ENCODE peak calls at places on chromosome 5, in nine cellular contexts. One of them, this sample, is unnamed.

GRCh38 chr5:1540831-1541661 is 17.3 kb upstream of the LPCAT1 start:
- DNase-seq in H9: no peak
- DNase-seq in uterus: peak; percentile 9
- DNase-seq in mammary epithelial cell: no peak
- DNase-seq in IMR-90: no peak
- DNase-seq in tibial artery: peak; percentile 56
- DNase-seq in PC-9: no peak
- DNase-seq in psoas muscle: no peak
- DNase-seq in kidney: no peak
- DNase-seq in this sample: peak; percentile 64

GRCh38 chr5:110414360-110414759 is 312.1 kb downstream of the TMEM232 start:
- DNase-seq in psoas muscle: no peak
- DNase-seq in mammary epithelial cell: no peak
- DNase-seq in H9: no peak
- DNase-seq in tibial artery: no peak
- DNase-seq in kidney: no peak
- DNase-seq in IMR-90: peak; percentile 10
- DNase-seq in uterus: no peak
- DNase-seq in PC-9: no peak
- DNase-seq in this sample: no peak

GRCh38 chr5:56543431-56544385 is 271.6 kb upstream of the MAP3K1 start:
- DNase-seq in PC-9: peak; percentile 97
- DNase-seq in psoas muscle: no peak
- DNase-seq in IMR-90: peak; percentile 68
- DNase-seq in H9: no peak
- DNase-seq in uterus: no peak
- DNase-seq in tibial artery: no peak
- DNase-seq in kidney: no peak
- DNase-seq in mammary epithelial cell: peak; percentile 87
- DNase-seq in this sample: no peak

GRCh38 chr5:93588586-93589347 is 5.7 kb downstream of the NR2F1 start:
- DNase-seq in IMR-90: peak; percentile 59
- DNase-seq in tibial artery: no peak
- DNase-seq in uterus: no peak
- DNase-seq in psoas muscle: no peak
- DNase-seq in mammary epithelial cell: no peak
- DNase-seq in PC-9: no peak
- DNase-seq in H9: peak; percentile 25
- DNase-seq in kidney: peak; percentile 74
- DNase-seq in this sample: no peak

GRCh38 chr5:134438268-134438622 is 26.6 kb upstream of the CDKN2AIPNL start:
- DNase-seq in uterus: no peak
- DNase-seq in PC-9: no peak
- DNase-seq in mammary epithelial cell: peak; percentile 40
- DNase-seq in kidney: no peak
- DNase-seq in IMR-90: peak; percentile 90
- DNase-seq in psoas muscle: peak; percentile 54
- DNase-seq in H9: no peak
- DNase-seq in tibial artery: no peak
- DNase-seq in this sample: no peak

GRCh38 chr5:87899109-87900100 is 369.2 kb downstream of the TMEM161B start:
- DNase-seq in kidney: no peak
- DNase-seq in mammary epithelial cell: no peak
- DNase-seq in tibial artery: no peak
- DNase-seq in H9: no peak
- DNase-seq in IMR-90: no peak
- DNase-seq in PC-9: no peak
- DNase-seq in psoas muscle: peak; percentile 19
- DNase-seq in uterus: peak; percentile 54
- DNase-seq in this sample: no peak

GRCh38 chr5:7501066-7501465 is 105.1 kb downstream of the ADCY2 start:
- DNase-seq in IMR-90: no peak
- DNase-seq in H9: no peak
- DNase-seq in uterus: no peak
- DNase-seq in mammary epithelial cell: no peak
- DNase-seq in PC-9: no peak
- DNase-seq in tibial artery: no peak
- DNase-seq in psoas muscle: no peak
- DNase-seq in kidney: no peak
- DNase-seq in this sample: no peak

GRCh38 chr5:71632168-71632567 is 45.0 kb downstream of the MCCC2 start:
- DNase-seq in psoas muscle: no peak
- DNase-seq in uterus: no peak
- DNase-seq in PC-9: peak; percentile 55
- DNase-seq in H9: no peak
- DNase-seq in kidney: no peak
- DNase-seq in mammary epithelial cell: no peak
- DNase-seq in IMR-90: no peak
- DNase-seq in tibial artery: no peak
- DNase-seq in this sample: no peak

GRCh38 chr5:34001231-34001935 is 6.5 kb downstream of the AMACR start:
- DNase-seq in uterus: no peak
- DNase-seq in mammary epithelial cell: no peak
- DNase-seq in PC-9: no peak
- DNase-seq in tibial artery: no peak
- DNase-seq in kidney: no peak
- DNase-seq in H9: no peak
- DNase-seq in IMR-90: peak; percentile 61
- DNase-seq in psoas muscle: no peak
- DNase-seq in this sample: no peak

GRCh38 chr5:180161420-180162303 is 47.3 kb downstream of the RASGEF1C start:
- DNase-seq in kidney: peak; percentile 65
- DNase-seq in uterus: no peak
- DNase-seq in IMR-90: no peak
- DNase-seq in H9: peak; percentile 48
- DNase-seq in mammary epithelial cell: no peak
- DNase-seq in psoas muscle: no peak
- DNase-seq in PC-9: no peak
- DNase-seq in tibial artery: peak; percentile 59
- DNase-seq in this sample: peak; percentile 70

GRCh38 chr5:80711938-80712337 is 57.2 kb upstream of the DHFR start:
- DNase-seq in tibial artery: no peak
- DNase-seq in PC-9: no peak
- DNase-seq in IMR-90: peak; percentile 34
- DNase-seq in mammary epithelial cell: peak; percentile 10
- DNase-seq in kidney: no peak
- DNase-seq in H9: peak; percentile 67
- DNase-seq in uterus: no peak
- DNase-seq in psoas muscle: no peak
- DNase-seq in this sample: no peak

GRCh38 chr5:108560581-108560980 is 178.7 kb upstream of the FBXL17 start:
- DNase-seq in uterus: no peak
- DNase-seq in tibial artery: no peak
- DNase-seq in mammary epithelial cell: no peak
- DNase-seq in IMR-90: peak; percentile 98
- DNase-seq in kidney: no peak
- DNase-seq in H9: no peak
- DNase-seq in psoas muscle: peak; percentile 41
- DNase-seq in PC-9: no peak
- DNase-seq in this sample: no peak

GRCh38 chr5:172773481-172774469 is 2.8 kb upstream of the DUSP1 start:
- DNase-seq in PC-9: no peak
- DNase-seq in IMR-90: peak; percentile 51
- DNase-seq in mammary epithelial cell: peak; percentile 24
- DNase-seq in psoas muscle: no peak
- DNase-seq in H9: no peak
- DNase-seq in uterus: peak; percentile 70
- DNase-seq in tibial artery: peak; percentile 68
- DNase-seq in kidney: no peak
- DNase-seq in this sample: no peak

GRCh38 chr5:71922584-71923106 is 184.6 kb upstream of the MAP1B start:
- DNase-seq in PC-9: peak; percentile 92
- DNase-seq in H9: peak; percentile 37
- DNase-seq in psoas muscle: no peak
- DNase-seq in mammary epithelial cell: peak; percentile 92
- DNase-seq in tibial artery: no peak
- DNase-seq in kidney: no peak
- DNase-seq in IMR-90: peak; percentile 64
- DNase-seq in uterus: no peak
- DNase-seq in this sample: no peak

GRCh38 chr5:78985407-78986223 is 505 bp upstream of the ARSB start:
- DNase-seq in IMR-90: peak; percentile 64
- DNase-seq in psoas muscle: peak; percentile 18
- DNase-seq in H9: peak; percentile 46
- DNase-seq in PC-9: no peak
- DNase-seq in tibial artery: peak; percentile 70
- DNase-seq in kidney: no peak
- DNase-seq in mammary epithelial cell: peak; percentile 39
- DNase-seq in uterus: peak; percentile 38
- DNase-seq in this sample: peak; percentile 50

GRCh38 chr5:10831416-10831815 is 70.4 kb upstream of the DAP start:
- DNase-seq in tibial artery: no peak
- DNase-seq in PC-9: no peak
- DNase-seq in kidney: no peak
- DNase-seq in uterus: no peak
- DNase-seq in H9: no peak
- DNase-seq in mammary epithelial cell: no peak
- DNase-seq in IMR-90: peak; percentile 95
- DNase-seq in psoas muscle: no peak
- DNase-seq in this sample: no peak

GRCh38 chr5:180642181-180643140 is 6.9 kb downstream of the FLT4 start:
- DNase-seq in uterus: no peak
- DNase-seq in mammary epithelial cell: no peak
- DNase-seq in H9: no peak
- DNase-seq in PC-9: no peak
- DNase-seq in psoas muscle: no peak
- DNase-seq in kidney: no peak
- DNase-seq in tibial artery: peak; percentile 39
- DNase-seq in IMR-90: no peak
- DNase-seq in this sample: peak; percentile 48

GRCh38 chr5:154593091-154593490 is 115.1 kb upstream of the HAND1 start:
- DNase-seq in IMR-90: peak; percentile 56
- DNase-seq in uterus: no peak
- DNase-seq in PC-9: no peak
- DNase-seq in psoas muscle: no peak
- DNase-seq in kidney: no peak
- DNase-seq in tibial artery: no peak
- DNase-seq in mammary epithelial cell: peak; percentile 38
- DNase-seq in H9: no peak
- DNase-seq in this sample: no peak

GRCh38 chr5:149962601-149963300 is 2.2 kb downstream of the SLC26A2 start:
- DNase-seq in PC-9: no peak
- DNase-seq in uterus: no peak
- DNase-seq in kidney: no peak
- DNase-seq in tibial artery: no peak
- DNase-seq in psoas muscle: no peak
- DNase-seq in H9: no peak
- DNase-seq in mammary epithelial cell: no peak
- DNase-seq in IMR-90: no peak
- DNase-seq in this sample: no peak
- H3K9me3 ChIP-seq in PC-9: no peaks in the 10 kb centered on the region
- H3K9me3 ChIP-seq in uterus: no peaks in the 10 kb centered on the region
- H3K9me3 ChIP-seq in kidney: no peaks in the 10 kb centered on the region
- H3K9me3 ChIP-seq in tibial artery: no peaks in the 10 kb centered on the region
- H3K9me3 ChIP-seq in psoas muscle: no peaks in the 10 kb centered on the region
- H3K9me3 ChIP-seq in H9: no peaks in the 10 kb centered on the region
- H3K9me3 ChIP-seq in mammary epithelial cell: no peaks in the 10 kb centered on the region
- H3K9me3 ChIP-seq in IMR-90: no peaks in the 10 kb centered on the region
- H3K9me3 ChIP-seq in this sample: no peaks in the 10 kb centered on the region

GRCh38 chr5:14420136-14420808 is 161.3 kb upstream of the OTULINL start:
- DNase-seq in psoas muscle: no peak
- DNase-seq in H9: no peak
- DNase-seq in kidney: no peak
- DNase-seq in mammary epithelial cell: peak; percentile 37
- DNase-seq in tibial artery: no peak
- DNase-seq in PC-9: no peak
- DNase-seq in IMR-90: peak; percentile 53
- DNase-seq in uterus: no peak
- DNase-seq in this sample: no peak
- H3K4me1 ChIP-seq in psoas muscle: no peaks in the 10 kb centered on the region
- H3K4me1 ChIP-seq in H9: peaks cover 7% of the 10 kb centered on the region
- H3K4me1 ChIP-seq in kidney: peaks cover 2% of the 10 kb centered on the region
- H3K4me1 ChIP-seq in mammary epithelial cell: peaks cover 20% of the 10 kb centered on the region
- H3K4me1 ChIP-seq in tibial artery: no peaks in the 10 kb centered on the region
- H3K4me1 ChIP-seq in PC-9: no peaks in the 10 kb centered on the region
- H3K4me1 ChIP-seq in IMR-90: peaks cover 28% of the 10 kb centered on the region
- H3K4me1 ChIP-seq in uterus: no peaks in the 10 kb centered on the region
- H3K4me1 ChIP-seq in this sample: no peaks in the 10 kb centered on the region

GRCh38 chr5:2876183-2876582 is 124.7 kb upstream of the IRX2 start:
- DNase-seq in uterus: no peak
- DNase-seq in psoas muscle: no peak
- DNase-seq in tibial artery: no peak
- DNase-seq in PC-9: no peak
- DNase-seq in IMR-90: no peak
- DNase-seq in mammary epithelial cell: no peak
- DNase-seq in H9: peak; percentile 14
- DNase-seq in kidney: no peak
- DNase-seq in this sample: no peak
- H3K9me3 ChIP-seq in uterus: no peaks in the 10 kb centered on the region
- H3K9me3 ChIP-seq in psoas muscle: peaks cover 6% of the 10 kb centered on the region
- H3K9me3 ChIP-seq in tibial artery: no peaks in the 10 kb centered on the region
- H3K9me3 ChIP-seq in PC-9: peaks cover 22% of the 10 kb centered on the region
- H3K9me3 ChIP-seq in IMR-90: peaks cover 18% of the 10 kb centered on the region
- H3K9me3 ChIP-seq in mammary epithelial cell: peaks cover 13% of the 10 kb centered on the region
- H3K9me3 ChIP-seq in H9: peaks cover 7% of the 10 kb centered on the region
- H3K9me3 ChIP-seq in kidney: peaks cover 3% of the 10 kb centered on the region
- H3K9me3 ChIP-seq in this sample: peaks cover 9% of the 10 kb centered on the region

DNA sequence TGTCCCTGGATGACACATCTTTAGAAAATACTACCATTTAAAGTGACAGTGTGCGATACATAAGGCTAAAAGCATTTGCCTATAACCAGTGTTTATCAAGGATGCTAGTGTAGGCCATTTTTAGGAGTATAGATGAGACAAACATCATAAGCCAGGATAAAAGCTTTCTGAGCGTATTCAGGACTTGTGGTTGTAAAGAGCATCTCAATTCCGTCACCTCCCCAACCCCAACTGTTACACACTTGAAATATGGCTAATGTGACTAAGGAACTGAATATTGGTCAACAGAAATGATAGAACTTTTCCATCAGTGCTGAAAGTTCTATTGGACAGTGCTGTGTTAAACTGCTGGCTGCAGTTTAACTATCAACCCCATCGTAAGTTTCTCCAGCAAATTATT is 4.5 kb downstream of the SNX18 start:
- DNase-seq in kidney: no peak
- DNase-seq in psoas muscle: no peak
- DNase-seq in PC-9: no peak
- DNase-seq in uterus: no peak
- DNase-seq in IMR-90: no peak
- DNase-seq in mammary epithelial cell: peak; percentile 6
- DNase-seq in H9: no peak
- DNase-seq in tibial artery: no peak
- DNase-seq in this sample: no peak
- H3K4me1 ChIP-seq in kidney: peaks cover 36% of the 10 kb centered on the region
- H3K4me1 ChIP-seq in psoas muscle: peaks cover 67% of the 10 kb centered on the region
- H3K4me1 ChIP-seq in PC-9: peaks cover 58% of the 10 kb centered on the region
- H3K4me1 ChIP-seq in uterus: peaks cover 21% of the 10 kb centered on the region
- H3K4me1 ChIP-seq in IMR-90: peaks cover 19% of the 10 kb centered on the region
- H3K4me1 ChIP-seq in mammary epithelial cell: peaks cover 38% of the 10 kb centered on the region
- H3K4me1 ChIP-seq in H9: peaks cover under 1% of the 10 kb centered on the region
- H3K4me1 ChIP-seq in tibial artery: peaks cover 31% of the 10 kb centered on the region
- H3K4me1 ChIP-seq in this sample: peaks cover 2% of the 10 kb centered on the region

DNA sequence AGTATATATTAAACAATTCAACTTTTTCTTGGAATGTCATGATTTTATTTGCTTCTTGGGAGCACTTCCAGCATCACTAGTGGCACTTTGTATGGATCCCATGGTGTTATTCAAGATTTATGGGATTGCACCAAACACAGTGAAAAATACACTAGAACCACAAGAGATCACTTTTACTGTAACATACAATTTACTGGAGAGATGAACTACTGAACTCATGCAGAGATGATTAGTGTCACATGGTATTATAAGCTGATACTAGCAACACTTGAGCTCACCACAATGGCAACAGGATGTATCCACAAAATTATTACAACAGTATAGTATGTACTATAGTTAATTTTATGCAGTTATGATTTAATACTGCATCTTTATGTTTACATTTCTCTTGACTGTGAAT is 16.3 kb upstream of the SLC36A2 start:
- DNase-seq in kidney: no peak
- DNase-seq in mammary epithelial cell: no peak
- DNase-seq in PC-9: no peak
- DNase-seq in tibial artery: no peak
- DNase-seq in IMR-90: no peak
- DNase-seq in uterus: no peak
- DNase-seq in H9: no peak
- DNase-seq in psoas muscle: no peak
- DNase-seq in this sample: no peak
- H3K9me3 ChIP-seq in kidney: peaks cover 5% of the 10 kb centered on the region
- H3K9me3 ChIP-seq in mammary epithelial cell: peaks cover 7% of the 10 kb centered on the region
- H3K9me3 ChIP-seq in PC-9: no peaks in the 10 kb centered on the region
- H3K9me3 ChIP-seq in tibial artery: peaks cover 32% of the 10 kb centered on the region
- H3K9me3 ChIP-seq in IMR-90: no peaks in the 10 kb centered on the region
- H3K9me3 ChIP-seq in uterus: no peaks in the 10 kb centered on the region
- H3K9me3 ChIP-seq in H9: peaks cover 7% of the 10 kb centered on the region
- H3K9me3 ChIP-seq in psoas muscle: peaks cover 16% of the 10 kb centered on the region
- H3K9me3 ChIP-seq in this sample: peaks cover 13% of the 10 kb centered on the region